ENCODE peak calls at places on chromosomes 1 and 21, in ten cellular contexts. One of them, this sample, is unnamed.

GRCh38 chr1:112337028-112337531 is 58.9 kb upstream of the CTTNBP2NL start:
- DNase-seq in NCI-H345: peak
- DNase-seq in substantia nigra: no peak
- DNase-seq in NCI-H2171: no peak
- DNase-seq in germinal center: no peak
- DNase-seq in SHP77: peak
- DNase-seq in frontal cortex: no peak
- DNase-seq in OCI-LY7: no peak
- DNase-seq in LoVo: peak
- DNase-seq in left lung: peak
- DNase-seq in this sample: peak

GRCh38 chr1:201074018-201074417 is 38.2 kb downstream of the CACNA1S start:
- DNase-seq in NCI-H345: no peak
- DNase-seq in substantia nigra: no peak
- DNase-seq in NCI-H2171: no peak
- DNase-seq in germinal center: no peak
- DNase-seq in SHP77: no peak
- DNase-seq in frontal cortex: no peak
- DNase-seq in OCI-LY7: no peak
- DNase-seq in LoVo: no peak
- DNase-seq in left lung: no peak
- DNase-seq in this sample: no peak

GRCh38 chr1:7541629-7542028 is 229.5 kb upstream of the VAMP3 start:
- DNase-seq in NCI-H345: no peak
- DNase-seq in substantia nigra: no peak
- DNase-seq in NCI-H2171: no peak
- DNase-seq in germinal center: no peak
- DNase-seq in SHP77: no peak
- DNase-seq in frontal cortex: no peak
- DNase-seq in OCI-LY7: no peak
- DNase-seq in LoVo: no peak
- DNase-seq in left lung: no peak
- DNase-seq in this sample: no peak

GRCh38 chr1:223748405-223748772 is 36.0 kb downstream of the CAPN2 start:
- DNase-seq in NCI-H345: no peak
- DNase-seq in substantia nigra: no peak
- DNase-seq in NCI-H2171: no peak
- DNase-seq in germinal center: no peak
- DNase-seq in SHP77: no peak
- DNase-seq in frontal cortex: no peak
- DNase-seq in OCI-LY7: no peak
- DNase-seq in LoVo: no peak
- DNase-seq in left lung: no peak
- DNase-seq in this sample: no peak

GRCh38 chr1:199836430-199836829 is 191.1 kb upstream of the NR5A2 start:
- DNase-seq in NCI-H345: no peak
- DNase-seq in substantia nigra: no peak
- DNase-seq in NCI-H2171: no peak
- DNase-seq in germinal center: no peak
- DNase-seq in SHP77: no peak
- DNase-seq in frontal cortex: no peak
- DNase-seq in OCI-LY7: no peak
- DNase-seq in LoVo: no peak
- DNase-seq in left lung: no peak
- DNase-seq in this sample: no peak

GRCh38 chr1:63674238-63674864 is 81.1 kb downstream of the PGM1 start:
- DNase-seq in NCI-H345: peak
- DNase-seq in substantia nigra: no peak
- DNase-seq in NCI-H2171: no peak
- DNase-seq in germinal center: peak
- DNase-seq in SHP77: peak
- DNase-seq in frontal cortex: peak
- DNase-seq in OCI-LY7: peak
- DNase-seq in LoVo: peak
- DNase-seq in left lung: peak
- DNase-seq in this sample: peak

GRCh38 chr21:42381347-42381984 is 14.4 kb downstream of the TMPRSS3 start:
- DNase-seq in NCI-H345: peak
- DNase-seq in substantia nigra: no peak
- DNase-seq in NCI-H2171: no peak
- DNase-seq in germinal center: peak
- DNase-seq in SHP77: peak
- DNase-seq in frontal cortex: no peak
- DNase-seq in OCI-LY7: peak
- DNase-seq in LoVo: peak
- DNase-seq in left lung: peak
- DNase-seq in this sample: peak

GRCh38 chr21:31351438-31351837 is 7.4 kb upstream of the TIAM1 start:
- DNase-seq in NCI-H345: no peak
- DNase-seq in substantia nigra: no peak
- DNase-seq in NCI-H2171: no peak
- DNase-seq in germinal center: no peak
- DNase-seq in SHP77: no peak
- DNase-seq in frontal cortex: no peak
- DNase-seq in OCI-LY7: no peak
- DNase-seq in LoVo: peak
- DNase-seq in left lung: no peak
- DNase-seq in this sample: peak

GRCh38 chr1:230913496-230913895 is 45.2 kb upstream of the C1orf198 start:
- DNase-seq in NCI-H345: no peak
- DNase-seq in substantia nigra: no peak
- DNase-seq in NCI-H2171: no peak
- DNase-seq in germinal center: no peak
- DNase-seq in SHP77: no peak
- DNase-seq in frontal cortex: no peak
- DNase-seq in OCI-LY7: no peak
- DNase-seq in LoVo: no peak
- DNase-seq in left lung: no peak
- DNase-seq in this sample: no peak

GRCh38 chr1:208668991-208669390 is 424.8 kb upstream of the PLXNA2 start:
- DNase-seq in NCI-H345: no peak
- DNase-seq in substantia nigra: no peak
- DNase-seq in NCI-H2171: no peak
- DNase-seq in germinal center: no peak
- DNase-seq in SHP77: no peak
- DNase-seq in frontal cortex: no peak
- DNase-seq in OCI-LY7: no peak
- DNase-seq in LoVo: no peak
- DNase-seq in left lung: no peak
- DNase-seq in this sample: peak

GRCh38 chr1:1116701-1117468 is 996 bp upstream of the C1orf159 start:
- DNase-seq in NCI-H345: peak
- DNase-seq in substantia nigra: no peak
- DNase-seq in NCI-H2171: no peak
- DNase-seq in germinal center: peak
- DNase-seq in SHP77: no peak
- DNase-seq in frontal cortex: no peak
- DNase-seq in OCI-LY7: no peak
- DNase-seq in LoVo: peak
- DNase-seq in left lung: no peak
- DNase-seq in this sample: no peak

GRCh38 chr1:223712856-223713494 is 636 bp downstream of the CAPN2 start:
- DNase-seq in NCI-H345: no peak
- DNase-seq in substantia nigra: no peak
- DNase-seq in NCI-H2171: no peak
- DNase-seq in germinal center: peak
- DNase-seq in SHP77: no peak
- DNase-seq in frontal cortex: peak
- DNase-seq in OCI-LY7: no peak
- DNase-seq in LoVo: no peak
- DNase-seq in left lung: no peak
- DNase-seq in this sample: peak

GRCh38 chr1:184260382-184260781 is 126.4 kb upstream of the C1orf21 start:
- DNase-seq in NCI-H345: no peak
- DNase-seq in substantia nigra: no peak
- DNase-seq in NCI-H2171: no peak
- DNase-seq in germinal center: no peak
- DNase-seq in SHP77: no peak
- DNase-seq in frontal cortex: no peak
- DNase-seq in OCI-LY7: no peak
- DNase-seq in LoVo: no peak
- DNase-seq in left lung: no peak
- DNase-seq in this sample: no peak

GRCh38 chr21:45018131-45019075 is 56.0 kb upstream of the ADARB1 start:
- DNase-seq in NCI-H345: no peak
- DNase-seq in substantia nigra: no peak
- DNase-seq in NCI-H2171: no peak
- DNase-seq in germinal center: no peak
- DNase-seq in SHP77: no peak
- DNase-seq in frontal cortex: no peak
- DNase-seq in OCI-LY7: no peak
- DNase-seq in LoVo: no peak
- DNase-seq in left lung: peak
- DNase-seq in this sample: no peak

GRCh38 chr1:57124768-57125446 is 159.1 kb upstream of the C8B start:
- DNase-seq in NCI-H345: no peak
- DNase-seq in substantia nigra: no peak
- DNase-seq in NCI-H2171: no peak
- DNase-seq in germinal center: no peak
- DNase-seq in SHP77: no peak
- DNase-seq in frontal cortex: no peak
- DNase-seq in OCI-LY7: no peak
- DNase-seq in LoVo: no peak
- DNase-seq in left lung: no peak
- DNase-seq in this sample: no peak

This sample was measured in SJCRH30.